ENCODE peak calls at places on chromosomes 5 and 9, in five cellular contexts. K is memory B cell, I is ELR, C is mesothelial cell of epicardium, F is coronary artery. V is an unnamed sample.
A peak's percentile ranks its signal among the peaks of the same experiment; 100 is the strongest.

GRCh38 chr5:10635257-10635860 is 71.5 kb downstream of the ANKRD33B start:
- DNase-seq in K (peak; percentile 54), I (peak; percentile 91), C (no peak), F (no peak), V (no peak)

GRCh38 chr5:61449756-61450155 is 117.7 kb downstream of the ZSWIM6 start:
- DNase-seq in K (no peak), I (peak; percentile 20), C (no peak), F (no peak), V (peak; percentile 9)

GRCh38 chr5:157651623-157652376 is 438 bp downstream of the SOX30 start:
- DNase-seq in K (peak; percentile 85), I (no peak), C (no peak), F (no peak), V (no peak)

GRCh38 chr5:82886911-82887310 is 190.3 kb downstream of the TMEM167A start:
- DNase-seq in K (no peak), I (no peak), C (no peak), F (no peak), V (no peak)

GRCh38 chr9:127562841-127563523 is 49.1 kb upstream of the STXBP1 start:
- DNase-seq in K (no peak), I (peak; percentile 93), C (no peak), F (no peak), V (no peak)

GRCh38 chr5:126778675-126779403 is 1.9 kb downstream of the LMNB1 start:
- DNase-seq in K (no peak), I (no peak), C (no peak), F (no peak), V (no peak)

GRCh38 chr5:140881889-140882590 is at the start of gene PCDHA13:
- DNase-seq in K (no peak), I (no peak), C (no peak), F (no peak), V (no peak)

GRCh38 chr5:137344021-137344420 is 155.1 kb downstream of the SPOCK1 start:
- DNase-seq in K (no peak), I (no peak), C (no peak), F (no peak), V (no peak)

GRCh38 chr5:74540582-74540981 is 99.9 kb downstream of the ENC1 start:
- DNase-seq in K (no peak), I (peak; percentile 6), C (no peak), F (no peak), V (no peak)

GRCh38 chr9:89493671-89494070 is 4.2 kb downstream of the SEMA4D start:
- DNase-seq in K (no peak), I (no peak), C (no peak), F (no peak), V (no peak)

GRCh38 chr5:73821003-73821402 is 195.0 kb downstream of the ARHGEF28 start:
- DNase-seq in K (no peak), I (no peak), C (no peak), F (no peak), V (no peak)

GRCh38 chr9:11663913-11664312 is 1029.3 kb upstream of the TYRP1 start:
- DNase-seq in K (no peak), I (no peak), C (no peak), F (no peak), V (no peak)

GRCh38 chr9:129667378-129667777 is 1.9 kb downstream of the PRRX2 start:
- DNase-seq in K (no peak), I (no peak), C (no peak), F (no peak), V (no peak)

GRCh38 chr5:95178046-95178651 is 106.7 kb downstream of the MCTP1 start:
- DNase-seq in K (no peak), I (peak; percentile 28), C (no peak), F (no peak), V (peak; percentile 93)

GRCh38 chr9:134325813-134326753 is at the start of gene RXRA:
- DNase-seq in K (peak; percentile 52), I (peak; percentile 84), C (peak; percentile 78), F (no peak), V (peak; percentile 69)

GRCh38 chr5:180353226-180353962 is at the start of gene GFPT2:
- DNase-seq in K (peak; percentile 54), I (peak; percentile 56), C (peak; percentile 66), F (peak; percentile 90), V (peak; percentile 89)

GRCh38 chr9:92608221-92609141 is 61.5 kb downstream of the IPPK start:
- DNase-seq in K (no peak), I (no peak), C (no peak), F (peak; percentile 76), V (peak; percentile 39)

GRCh38 chr9:447230-448025 is 232.8 kb downstream of the DOCK8 start:
- DNase-seq in K (peak; percentile 2), I (peak; percentile 36), C (no peak), F (no peak), V (no peak)

GRCh38 chr9:119959846-119960545 is 590.8 kb upstream of the BRINP1 start:
- DNase-seq in K (no peak), I (no peak), C (no peak), F (no peak), V (no peak)

GRCh38 chr5:32710859-32711692 is at the start of gene NPR3:
- DNase-seq in K (no peak), I (peak; percentile 58), C (no peak), F (no peak), V (no peak)